ENCODE peak calls at places on chromosomes 7 and 10, in four cellular contexts. F is K562, C is HL-60, S is GM12878. X is an unnamed sample.

GRCh38 chr7:70647801-70648491 is 484.0 kb upstream of the GALNT17 start:
- DNase-seq in S (peak), F (no peak), C (no peak), X (peak)

GRCh38 chr10:94006591-94007550 is 13.1 kb downstream of the PLCE1 start:
- DNase-seq in C (no peak), F (peak), S (no peak), X (no peak)

GRCh38 chr7:85489498-85489897 is 302.6 kb upstream of the SEMA3D start:
- DNase-seq in F (no peak), S (no peak), C (no peak), X (no peak)

GRCh38 chr7:127765150-127765549 is 113.2 kb downstream of the SND1 start:
- DNase-seq in C (no peak), F (no peak), S (no peak), X (no peak)

GRCh38 chr7:95794917-95795515 is 22.7 kb downstream of the DYNC1I1 start:
- DNase-seq in F (peak), S (no peak), C (peak), X (no peak)

GRCh38 chr10:76640765-76641164 is 996.8 kb downstream of the KCNMA1 start:
- DNase-seq in S (no peak), F (no peak), C (no peak), X (no peak)

GRCh38 chr10:34815174-34816066 is at the start of gene PARD3:
- DNase-seq in F (peak), C (no peak), S (no peak), X (peak)

GRCh38 chr10:12606461-12606860 is 257.1 kb downstream of the CAMK1D start:
- DNase-seq in C (no peak), F (no peak), S (no peak), X (no peak)

GRCh38 chr10:52986120-52986519 is 213.5 kb upstream of the MBL2 start:
- DNase-seq in F (no peak), S (no peak), C (no peak), X (no peak)

GRCh38 chr10:101065479-101066145 is 3.8 kb downstream of the KAZALD1 start:
- DNase-seq in F (no peak), S (no peak), C (no peak), X (no peak)

GRCh38 chr10:44388641-44389040 is 3.7 kb upstream of the CXCL12 start:
- DNase-seq in F (no peak), C (no peak), S (no peak), X (no peak)

GRCh38 chr10:131947631-131948347 is 33.9 kb downstream of the BNIP3 start:
- DNase-seq in C (no peak), S (no peak), F (no peak), X (no peak)

GRCh38 chr10:13587367-13587766 is 602 bp downstream of the PRPF18 start:
- DNase-seq in S (no peak), F (peak), C (no peak), X (peak)

GRCh38 chr7:34093276-34093675 is 187.9 kb downstream of the BMPER start:
- DNase-seq in C (no peak), F (no peak), S (no peak), X (no peak)

GRCh38 chr10:88439932-88440331 is 143.2 kb downstream of the RNLS start:
- DNase-seq in S (no peak), F (no peak), C (no peak), X (no peak)

DNA sequence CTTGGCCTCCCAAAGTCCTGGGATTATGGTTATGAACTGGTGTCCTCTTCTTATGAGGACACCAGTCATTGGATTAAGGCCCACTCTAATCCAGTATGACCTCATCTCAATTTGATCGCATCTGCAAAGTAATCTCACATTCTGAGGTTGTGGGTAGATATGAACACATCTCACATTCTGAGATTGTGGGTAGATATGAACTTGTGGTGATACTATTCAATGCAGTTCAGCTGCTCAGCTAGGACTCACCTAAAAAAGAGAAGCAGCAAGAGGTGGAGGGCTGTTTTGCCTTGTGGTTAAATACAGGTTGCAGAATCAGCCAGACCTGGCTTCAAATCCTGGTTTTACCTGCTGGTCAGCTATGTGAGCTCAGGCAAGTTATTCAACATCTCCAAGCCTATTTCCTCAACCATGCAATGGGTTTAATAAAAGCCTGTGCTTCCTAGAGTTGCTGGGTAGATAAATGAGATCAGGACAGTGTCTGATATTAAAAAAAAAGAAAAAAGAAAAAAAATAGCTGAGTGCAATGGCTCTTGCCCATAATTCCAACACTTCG is 8.5 kb upstream of the BAG3 start:
- DNase-seq in C (no peak), F (no peak), S (no peak), X (no peak)
- TF ChIP-seq SPI1 in C (no peak), F (no peak), S (no peak), X (no peak)

DNA sequence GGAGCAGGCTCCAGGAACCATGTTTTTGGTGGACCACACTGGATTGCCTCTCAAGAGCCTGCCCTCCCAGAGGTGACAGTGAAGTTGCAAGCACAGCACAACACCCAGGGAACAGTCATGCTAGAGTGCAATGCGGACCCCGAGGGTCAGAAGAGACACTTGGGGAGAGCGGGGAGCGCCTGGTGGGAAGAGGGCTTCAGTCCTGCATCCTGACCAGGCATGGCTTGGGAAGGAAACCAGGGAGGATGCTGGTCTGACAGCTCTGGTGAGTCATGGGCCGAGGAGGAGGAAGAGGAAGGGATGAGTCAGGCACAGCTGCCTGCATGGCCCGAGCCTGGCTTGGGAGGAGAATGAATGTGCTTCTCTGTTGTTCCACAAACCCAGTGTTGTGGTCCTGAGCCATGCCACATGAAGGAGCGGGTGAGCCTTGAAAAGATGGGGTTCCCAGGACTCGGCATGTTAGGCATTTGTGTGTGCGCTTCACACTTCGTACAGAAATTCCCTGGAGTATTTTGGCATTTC is 29.5 kb upstream of the ANKRD2 start:
- DNase-seq in F (peak), C (peak), S (no peak), X (no peak)
- TF ChIP-seq SPI1 in F (peak), C (peak), S (no peak), X (no peak)

GRCh38 chr7:64874114-64874513 is 29.0 kb upstream of the ZNF273 start:
- DNase-seq in F (peak), C (no peak), S (no peak), X (no peak)
- TF ChIP-seq SPI1 in F (no peak), C (no peak), S (no peak), X (no peak)

GRCh38 chr10:103693070-103693811 is 162.1 kb downstream of the SH3PXD2A start:
- DNase-seq in S (no peak), C (peak), F (peak), X (peak)
- TF ChIP-seq SPI1 in S (no peak), C (no peak), F (no peak), X (no peak)

GRCh38 chr10:114499630-114500190 is 95.4 kb upstream of the AFAP1L2 start:
- DNase-seq in C (peak), F (no peak), S (no peak), X (no peak)
- TF ChIP-seq SPI1 in C (no peak), F (no peak), S (no peak), X (no peak)

GRCh38 chr7:88801046-88801445 is 5.5 kb upstream of the TEX47 start:
- DNase-seq in F (no peak), S (no peak), C (no peak), X (no peak)
- TF ChIP-seq SPI1 in F (no peak), S (no peak), C (no peak), X (no peak)

DNA sequence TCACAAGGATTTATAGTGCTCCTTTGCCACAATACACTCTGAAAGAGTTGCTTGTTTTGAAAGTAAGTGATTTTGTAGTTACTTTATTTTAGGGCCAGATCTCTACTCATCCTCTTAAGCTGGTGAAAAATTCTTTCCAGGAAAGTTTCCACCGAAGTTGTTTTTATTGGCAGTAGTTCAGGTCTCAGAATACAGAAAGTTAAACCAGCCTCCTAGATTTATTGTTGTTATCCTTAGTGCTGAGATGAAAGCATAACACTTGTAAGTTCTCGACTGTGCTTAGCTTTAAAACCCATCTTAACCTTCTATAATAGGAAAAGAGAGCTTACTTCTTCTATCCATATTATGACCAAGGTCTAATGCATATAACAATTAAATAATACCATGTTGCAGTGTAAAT is 5.5 kb downstream of the AP3M1 start:
- DNase-seq in C (no peak), F (no peak), S (no peak), X (no peak)
- TF ChIP-seq SPI1 in C (no peak), F (no peak), S (no peak), X (no peak)

GRCh38 chr7:105816270-105816843 is 60.0 kb downstream of the ATXN7L1 start:
- DNase-seq in C (no peak), F (no peak), S (no peak), X (no peak)

GRCh38 chr7:105820667-105821066 is 55.7 kb downstream of the ATXN7L1 start:
- DNase-seq in F (no peak), C (no peak), S (no peak), X (no peak)

GRCh38 chr7:105819559-105819958 is 56.8 kb downstream of the ATXN7L1 start:
- DNase-seq in S (no peak), C (no peak), F (no peak), X (no peak)

GRCh38 chr7:105815580-105815979 is 60.8 kb downstream of the ATXN7L1 start:
- DNase-seq in S (no peak), F (no peak), C (no peak), X (no peak)

DNA sequence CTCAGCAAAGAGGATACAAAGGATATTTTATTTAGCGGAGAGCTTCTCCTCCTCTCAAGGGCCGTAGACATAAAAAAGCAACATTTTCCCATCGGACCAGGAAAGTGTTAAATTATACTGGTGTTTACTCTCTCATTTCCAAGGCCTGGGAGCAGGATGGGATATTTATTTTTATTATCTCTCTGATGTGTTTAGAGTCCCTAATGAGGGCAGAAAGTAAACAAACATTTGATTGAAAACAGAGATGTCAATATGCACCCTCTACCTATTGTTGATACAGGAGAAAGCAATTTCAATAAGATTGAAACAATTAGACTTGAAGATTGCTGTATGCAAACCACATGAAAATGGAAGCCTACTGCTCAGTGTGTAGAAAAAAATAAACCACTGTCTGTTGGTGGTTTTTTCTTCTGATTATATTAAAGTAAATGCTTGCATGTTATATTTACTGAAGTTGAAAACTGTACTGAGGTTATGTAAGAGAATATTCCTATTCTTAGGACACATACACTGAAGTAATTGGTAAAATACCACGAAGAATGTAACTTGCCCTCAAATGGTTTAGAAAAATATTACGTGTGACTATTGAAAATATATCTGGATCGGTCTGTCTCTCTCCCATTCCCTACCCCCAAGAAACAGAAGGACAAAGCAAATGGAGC is 59.3 kb downstream of the ATXN7L1 start:
- DNase-seq in C (no peak), F (no peak), S (no peak), X (no peak)
- TF ChIP-seq SPI1 in C (no peak), F (no peak), S (no peak), X (no peak)

GRCh38 chr7:104923010-104923421 is 91.0 kb upstream of the KMT2E start:
- DNase-seq in C (peak), S (peak), F (peak), X (peak)

GRCh38 chr7:104921596-104921995 is 92.4 kb upstream of the KMT2E start:
- DNase-seq in C (no peak), S (no peak), F (no peak), X (no peak)

GRCh38 chr7:104926189-104926904 is 87.7 kb upstream of the KMT2E start:
- DNase-seq in S (no peak), C (no peak), F (no peak), X (no peak)

GRCh38 chr7:104926905-104927454 is 87.0 kb upstream of the KMT2E start:
- DNase-seq in F (no peak), S (no peak), C (no peak), X (no peak)

GRCh38 chr7:104922187-104923009 is 91.6 kb upstream of the KMT2E start:
- DNase-seq in C (no peak), S (no peak), F (no peak), X (no peak)
- TF ChIP-seq SPI1 in C (no peak), S (no peak), F (no peak), X (no peak)

GRCh38 chr7:106947244-106947728 is 82.2 kb downstream of the PIK3CG start:
- DNase-seq in C (peak), F (peak), S (no peak), X (peak)

GRCh38 chr7:106952175-106952657 is 87.1 kb downstream of the PIK3CG start:
- DNase-seq in S (no peak), C (no peak), F (peak), X (no peak)

GRCh38 chr7:106957766-106958165 is 86.7 kb upstream of the PRKAR2B start:
- DNase-seq in C (peak), F (no peak), S (no peak), X (no peak)

DNA sequence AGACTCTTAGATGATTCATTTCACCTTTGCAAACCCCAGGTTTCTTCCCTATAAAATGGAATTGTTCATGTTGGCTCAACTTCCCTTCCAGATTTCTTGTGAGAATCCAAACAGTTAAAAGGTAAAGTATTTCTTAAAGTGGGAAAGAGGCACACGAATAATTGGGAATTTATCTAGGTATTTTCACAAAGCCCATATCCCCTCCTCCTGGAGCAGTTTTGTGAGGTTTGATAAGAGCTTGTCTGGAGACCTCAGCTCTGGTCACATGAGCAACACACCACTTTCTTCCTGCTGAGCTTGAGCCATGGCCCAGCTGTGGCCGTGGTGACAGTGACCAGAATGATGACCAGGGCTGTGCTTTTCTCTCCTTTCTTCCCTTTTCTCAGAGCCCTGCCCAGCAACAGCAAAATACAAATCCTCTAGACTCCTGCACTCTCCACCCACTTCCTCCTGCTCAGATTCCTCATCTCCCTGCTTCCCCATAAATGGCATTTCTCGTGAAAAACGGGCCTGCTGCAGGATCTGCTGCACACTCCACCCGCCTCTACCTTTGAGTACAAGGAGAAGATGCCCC is 87.7 kb downstream of the PIK3CG start:
- DNase-seq in S (no peak), F (peak), C (peak), X (no peak)
- TF ChIP-seq SPI1 in S (no peak), F (peak), C (peak), X (no peak)